ENCODE peak calls at places on chromosomes 13 and 19, in four cellular contexts. W, G, O and J are unnamed samples.

GRCh38 chr13:38763446-38764381 is 76.8 kb downstream of the FREM2 start:
- DNase-seq in O (peak; percentile 52), W (no peak), G (no peak), J (peak; percentile 58)

GRCh38 chr19:17282488-17283256 is 971 bp downstream of the ANKLE1 start:
- DNase-seq in G (peak; percentile 67), W (peak; percentile 86), O (peak; percentile 71), J (peak; percentile 88)

GRCh38 chr13:110713981-110714797 is 689 bp downstream of the ING1 start:
- DNase-seq in O (peak; percentile 25), W (peak; percentile 35), G (peak; percentile 31), J (peak; percentile 48)

GRCh38 chr13:74288361-74288911 is 154.2 kb upstream of the KLF12 start:
- DNase-seq in O (peak; percentile 14), G (no peak), W (no peak), J (no peak)

GRCh38 chr13:32253911-32254399 is 61.2 kb downstream of the ZAR1L start:
- DNase-seq in O (no peak), W (no peak), G (no peak), J (peak; percentile 53)

GRCh38 chr13:57569981-57570380 is 61.6 kb upstream of the PCDH17 start:
- DNase-seq in O (no peak), W (no peak), G (no peak), J (peak; percentile 1)

GRCh38 chr19:40178756-40179155 is 12.5 kb upstream of the MAP3K10 start:
- DNase-seq in G (no peak), O (no peak), W (no peak), J (no peak)

GRCh38 chr13:66940113-66940512 is 290.0 kb downstream of the PCDH9 start:
- DNase-seq in W (no peak), O (no peak), G (no peak), J (peak; percentile 77)

GRCh38 chr19:13208964-13209796 is 59.0 kb downstream of the IER2 start:
- DNase-seq in G (no peak), W (no peak), O (no peak), J (no peak)

GRCh38 chr19:32387701-32388392 is 17.7 kb upstream of the DPY19L3 start:
- DNase-seq in G (no peak), O (peak; percentile 69), W (no peak), J (peak; percentile 60)

GRCh38 chr19:47901370-47901769 is 15.3 kb upstream of the SULT2A1 start:
- DNase-seq in W (no peak), G (no peak), O (no peak), J (no peak)

GRCh38 chr19:46935066-46935663 is 74.4 kb downstream of the ARHGAP35 start:
- DNase-seq in W (no peak), G (no peak), O (no peak), J (no peak)

GRCh38 chr19:34325961-34326360 is 39.0 kb upstream of the GPI start:
- DNase-seq in O (peak; percentile 29), G (no peak), W (no peak), J (no peak)

GRCh38 chr19:6521718-6522646 is 8.8 kb upstream of the TNFSF9 start:
- DNase-seq in W (no peak), G (no peak), O (no peak), J (peak; percentile 44)

GRCh38 chr13:91280806-91281205 is 66.7 kb upstream of the MIR17HG start:
- DNase-seq in O (no peak), W (no peak), G (no peak), J (peak; percentile 47)

GRCh38 chr13:34189946-34190345 is 372.0 kb downstream of the RFC3 start:
- DNase-seq in O (no peak), G (no peak), W (no peak), J (no peak)

GRCh38 chr13:35771898-35772297 is 295.4 kb upstream of the MAB21L1 start:
- DNase-seq in G (no peak), W (no peak), O (peak; percentile 65), J (peak; percentile 13)

GRCh38 chr13:112972867-112973576 is 4.0 kb downstream of the MCF2L start:
- DNase-seq in G (no peak), W (no peak), O (no peak), J (peak; percentile 8)

GRCh38 chr19:45954132-45954531 is 19.5 kb downstream of the NOVA2 start:
- DNase-seq in W (no peak), O (no peak), G (no peak), J (no peak)

GRCh38 chr13:94860981-94861407 is 148.6 kb upstream of the SOX21 start:
- DNase-seq in W (no peak), G (no peak), O (peak; percentile 38), J (peak; percentile 48)

GRCh38 chr13:49084961-49085360 is 109.2 kb downstream of the FNDC3A start:
- DNase-seq in O (no peak), W (no peak), G (no peak), J (no peak)

GRCh38 chr19:18340237-18340989 is at the start of gene PGPEP1:
- DNase-seq in O (peak; percentile 49), G (peak; percentile 40), W (peak; percentile 56), J (no peak)

GRCh38 chr13:51624207-51624606 is 39.9 kb downstream of the WDFY2 start:
- DNase-seq in O (no peak), G (no peak), W (no peak), J (no peak)

GRCh38 chr13:104477256-104477655 is 1411.0 kb upstream of the SLC10A2 start:
- DNase-seq in W (no peak), O (peak; percentile 64), G (no peak), J (no peak)

GRCh38 chr19:47610902-47611301 is 2.0 kb downstream of the BICRA start:
- DNase-seq in G (no peak), O (peak; percentile 26), W (no peak), J (no peak)

GRCh38 chr19:16594131-16594586 is 21.9 kb upstream of the SLC35E1 start:
- DNase-seq in O (no peak), W (no peak), G (no peak), J (no peak)

GRCh38 chr19:7722231-7722651 is 9.7 kb downstream of the CLEC4G start:
- DNase-seq in W (no peak), O (no peak), G (no peak), J (no peak)

GRCh38 chr19:47363758-47364529 is 14.8 kb downstream of the DHX34 start:
- DNase-seq in O (peak; percentile 48), G (no peak), W (no peak), J (peak; percentile 81)

DNA sequence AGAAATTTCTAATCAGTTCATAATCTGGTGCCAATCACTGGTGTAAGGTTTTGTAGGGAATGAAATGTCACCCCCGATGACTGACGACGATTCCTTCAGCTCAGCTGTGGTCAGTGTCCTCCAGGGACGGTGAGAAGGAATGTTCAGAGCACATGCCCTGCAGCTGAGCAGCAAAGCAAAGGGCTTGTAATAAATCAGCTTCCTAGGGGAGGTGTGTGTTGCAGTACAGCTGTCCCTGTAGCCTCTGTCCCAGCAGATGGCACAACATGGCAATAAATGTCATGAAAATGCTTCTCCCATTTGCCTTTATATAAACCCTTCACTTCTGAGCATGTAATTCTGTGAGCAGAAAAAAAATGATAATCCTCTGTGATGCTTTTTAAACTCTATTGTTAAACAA is 102.4 kb downstream of the FAM216B start:
- DNase-seq in G (no peak), W (no peak), O (peak; percentile 61), J (peak; percentile 62)
- TF ChIP-seq CTCF in G (no peak), W (no peak), O (no peak), J (peak; percentile 46)

GRCh38 chr13:54449922-54450321 is 1421.3 kb downstream of the OLFM4 start:
- DNase-seq in G (no peak), W (no peak), O (no peak), J (peak; percentile 1)
- TF ChIP-seq CTCF in G (no peak), W (peak; percentile 51), O (no peak), J (peak; percentile 25)

GRCh38 chr19:50152578-50152977 is 10.5 kb downstream of the IZUMO2 start:
- DNase-seq in O (no peak), G (no peak), W (no peak), J (no peak)

GRCh38 chr19:50148528-50148927 is 14.6 kb downstream of the IZUMO2 start:
- DNase-seq in O (no peak), W (no peak), G (no peak), J (no peak)

GRCh38 chr19:50147462-50148423 is 15.3 kb downstream of the IZUMO2 start:
- DNase-seq in G (peak; percentile 70), W (peak; percentile 63), O (peak; percentile 81), J (no peak)
- TF ChIP-seq CTCF in G (peak; percentile 21), W (peak; percentile 58), O (no peak), J (no peak)

GRCh38 chr13:29422015-29422414 is 173.5 kb downstream of the SLC7A1 start:
- DNase-seq in G (no peak), O (no peak), W (no peak), J (no peak)

GRCh38 chr13:29423050-29423449 is 172.4 kb downstream of the SLC7A1 start:
- DNase-seq in O (no peak), W (no peak), G (no peak), J (no peak)

GRCh38 chr13:29418026-29418425 is 177.5 kb downstream of the SLC7A1 start:
- DNase-seq in W (no peak), G (no peak), O (no peak), J (no peak)
- TF ChIP-seq CTCF in W (no peak), G (no peak), O (no peak), J (no peak)

GRCh38 chr13:75372517-75372916 is 109.5 kb downstream of the TBC1D4 start:
- DNase-seq in W (no peak), G (no peak), O (peak; percentile 78), J (peak; percentile 66)
- TF ChIP-seq CTCF in W (peak; percentile 76), G (peak; percentile 64), O (peak; percentile 57), J (peak; percentile 58)